ENCODE peak calls at places on chromosomes 16 and 17, in six cellular contexts. H, R, D, Z, I and N are unnamed samples.

GRCh38 chr17:40598928-40599627 is 33.8 kb upstream of the CCR7 start:
- DNase-seq in I (no peak), R (peak), Z (no peak), H (no peak), D (no peak), N (no peak)

GRCh38 chr17:29176500-29177351 is 3.5 kb downstream of the MYO18A start:
- DNase-seq in D (no peak), Z (peak), I (no peak), H (no peak), R (peak), N (peak)

GRCh38 chr17:53655591-53655990 is 167.1 kb upstream of the KIF2B start:
- DNase-seq in D (no peak), R (no peak), H (no peak), I (peak), Z (no peak), N (no peak)

GRCh38 chr17:40349477-40350409 is 14.8 kb downstream of the GJD3 start:
- DNase-seq in Z (peak), R (no peak), D (no peak), H (no peak), I (no peak), N (no peak)

GRCh38 chr16:48317614-48318013 is 67.6 kb downstream of the SIAH1 start:
- DNase-seq in H (peak), R (no peak), D (peak), Z (peak), I (peak), N (no peak)

GRCh38 chr17:6172642-6173330 is 102.6 kb downstream of the WSCD1 start:
- DNase-seq in H (no peak), Z (no peak), D (no peak), R (no peak), I (no peak), N (no peak)

GRCh38 chr17:28982191-28982793 is 23.5 kb downstream of the SEZ6 start:
- DNase-seq in D (no peak), I (no peak), Z (peak), R (peak), H (no peak), N (no peak)

GRCh38 chr16:35234679-35235078 is 1775.3 kb downstream of the TP53TG3F start:
- DNase-seq in Z (no peak), R (no peak), I (no peak), D (no peak), H (no peak), N (no peak)

GRCh38 chr17:33390479-33391027 is 97.5 kb upstream of the ASIC2 start:
- DNase-seq in R (no peak), Z (peak), I (peak), H (no peak), D (no peak), N (no peak)

GRCh38 chr16:92431-93339 is 14.7 kb downstream of the MPG start:
- DNase-seq in Z (no peak), H (no peak), I (no peak), R (no peak), D (no peak), N (peak)

GRCh38 chr17:7835818-7836595 is 2.0 kb downstream of the KDM6B start:
- DNase-seq in I (peak), H (no peak), D (no peak), Z (peak), R (peak), N (peak)

GRCh38 chr17:56815711-56816110 is 18.0 kb downstream of the C17orf67 start:
- DNase-seq in D (no peak), I (peak), H (no peak), Z (no peak), R (no peak), N (no peak)

GRCh38 chr16:8575399-8575798 is 14.9 kb downstream of the TMEM114 start:
- DNase-seq in Z (no peak), R (no peak), I (no peak), H (no peak), D (no peak), N (no peak)

GRCh38 chr16:86508947-86509758 is 1.2 kb upstream of the FOXF1 start:
- DNase-seq in R (no peak), H (peak), I (peak), Z (peak), D (no peak), N (no peak)

GRCh38 chr16:89658221-89658879 is 714 bp downstream of the SPATA33 start:
- DNase-seq in H (no peak), Z (no peak), I (no peak), R (no peak), D (no peak), N (no peak)

GRCh38 chr17:44820631-44821196 is 9.4 kb downstream of the GJC1 start:
- DNase-seq in D (peak), H (peak), Z (peak), I (peak), R (no peak), N (peak)

GRCh38 chr16:53445534-53445933 is 11.3 kb downstream of the RBL2 start:
- DNase-seq in H (no peak), I (no peak), D (no peak), R (no peak), Z (no peak), N (no peak)

GRCh38 chr16:66549284-66550131 is at the start of gene TK2:
- DNase-seq in I (peak), R (peak), H (no peak), Z (peak), D (peak), N (peak)

GRCh38 chr16:59887856-59888255 is 1153.7 kb upstream of the GOT2 start:
- DNase-seq in D (no peak), R (no peak), Z (no peak), I (no peak), H (no peak), N (no peak)

GRCh38 chr17:58081641-58082340 is 1.4 kb upstream of the DYNLL2 start:
- DNase-seq in R (no peak), Z (no peak), I (no peak), H (no peak), D (no peak), N (no peak)

GRCh38 chr17:77959926-77960521 is 1.5 kb downstream of the TNRC6C start:
- DNase-seq in H (no peak), D (no peak), R (no peak), I (no peak), Z (peak), N (peak)

GRCh38 chr17:1197781-1198490 is 18.2 kb upstream of the ABR start:
- DNase-seq in R (peak), I (peak), Z (no peak), D (no peak), H (no peak), N (no peak)

GRCh38 chr17:69447726-69448125 is 33.2 kb downstream of the MAP2K6 start:
- DNase-seq in D (no peak), H (no peak), I (peak), Z (no peak), R (no peak), N (no peak)

GRCh38 chr17:80961931-80962330 is 29.7 kb upstream of the CHMP6 start:
- DNase-seq in H (no peak), I (no peak), D (no peak), Z (no peak), R (no peak), N (no peak)

GRCh38 chr16:4319454-4319853 is 3.6 kb downstream of the GLIS2 start:
- DNase-seq in Z (no peak), R (peak), I (no peak), D (no peak), H (no peak), N (no peak)

GRCh38 chr16:80366023-80366422 is 174.8 kb upstream of the DYNLRB2 start:
- DNase-seq in D (no peak), R (no peak), I (no peak), Z (no peak), H (no peak), N (no peak)

GRCh38 chr17:80285237-80285920 is 24.7 kb downstream of the RNF213 start:
- DNase-seq in Z (no peak), H (no peak), R (no peak), D (no peak), I (no peak), N (no peak)

GRCh38 chr17:76840884-76841775 is 27.1 kb upstream of the MGAT5B start:
- DNase-seq in D (no peak), I (no peak), R (no peak), H (no peak), Z (peak), N (no peak)

GRCh38 chr17:55258578-55259135 is 6.1 kb upstream of the HLF start:
- DNase-seq in D (no peak), H (no peak), Z (no peak), R (no peak), I (no peak), N (no peak)

GRCh38 chr17:2048805-2049204 is 6.1 kb upstream of the HIC1 start:
- DNase-seq in R (no peak), H (no peak), Z (no peak), I (no peak), D (no peak), N (no peak)

GRCh38 chr16:19379838-19380237 is 37.8 kb upstream of the TMC5 start:
- DNase-seq in I (no peak), D (no peak), Z (no peak), R (no peak), H (no peak), N (no peak)

GRCh38 chr17:45388604-45389325 is 43.9 kb downstream of the ARHGAP27 start:
- DNase-seq in D (no peak), H (no peak), Z (no peak), I (peak), R (no peak), N (no peak)

GRCh38 chr16:6949240-6949639 is 383.4 kb upstream of the RBFOX1 start:
- DNase-seq in H (no peak), Z (no peak), I (no peak), D (no peak), R (no peak), N (no peak)

GRCh38 chr17:81399481-81400153 is 4.4 kb downstream of the BAHCC1 start:
- DNase-seq in I (no peak), R (no peak), Z (no peak), D (no peak), H (no peak), N (no peak)

GRCh38 chr16:72211085-72211484 is 39.1 kb upstream of the PMFBP1 start:
- DNase-seq in I (no peak), R (no peak), H (no peak), Z (no peak), D (no peak), N (no peak)

GRCh38 chr16:11080999-11081630 is 136.8 kb downstream of the CLEC16A start:
- DNase-seq in R (no peak), D (no peak), H (no peak), Z (no peak), I (no peak), N (no peak)

GRCh38 chr17:79808763-79809529 is 12.1 kb upstream of the CBX8 start:
- DNase-seq in D (no peak), Z (no peak), I (no peak), H (peak), R (no peak), N (peak)

GRCh38 chr17:75271233-75271954 is 363 bp upstream of the MIF4GD start:
- DNase-seq in D (no peak), Z (peak), H (no peak), R (peak), I (peak), N (peak)

GRCh38 chr16:30399435-30400186 is 4.4 kb downstream of the ZNF48 start:
- DNase-seq in Z (no peak), H (no peak), I (no peak), R (no peak), D (no peak), N (peak)